ENCODE peak calls at places on chromosomes 2 and 18, in five cellular contexts. U, R, O, Z and P are unnamed samples.

GRCh38 chr2:237500681-237501424 is 13.8 kb downstream of the MLPH start:
- DNase-seq in U (peak; percentile 99), R (peak; percentile 35), O (peak; percentile 100), Z (peak; percentile 33), P (no peak)

GRCh38 chr2:64881037-64881492 is 108.1 kb upstream of the SLC1A4 start:
- DNase-seq in U (no peak), R (no peak), O (no peak), Z (no peak), P (no peak)

GRCh38 chr2:122236152-122236892 is 480.9 kb downstream of the TSN start:
- DNase-seq in U (peak; percentile 64), R (no peak), O (no peak), Z (no peak), P (no peak)

GRCh38 chr2:200345917-200346316 is 39.4 kb downstream of the SPATS2L start:
- DNase-seq in U (no peak), R (no peak), O (no peak), Z (no peak), P (no peak)

GRCh38 chr18:27007880-27008279 is 142.4 kb upstream of the AQP4 start:
- DNase-seq in U (no peak), R (no peak), O (no peak), Z (no peak), P (no peak)

GRCh38 chr2:21687589-21687988 is 563.8 kb downstream of the TDRD15 start:
- DNase-seq in U (no peak), R (no peak), O (peak; percentile 29), Z (no peak), P (no peak)

GRCh38 chr2:141766225-141766624 is 364.6 kb downstream of the LRP1B start:
- DNase-seq in U (no peak), R (no peak), O (no peak), Z (no peak), P (no peak)

GRCh38 chr18:36158261-36158867 is 28.7 kb downstream of the ELP2 start:
- DNase-seq in U (no peak), R (no peak), O (peak; percentile 94), Z (no peak), P (no peak)

GRCh38 chr2:168641636-168642035 is 160.8 kb upstream of the NOSTRIN start:
- DNase-seq in U (no peak), R (no peak), O (peak; percentile 9), Z (no peak), P (no peak)

GRCh38 chr2:160928854-160929301 is 231.3 kb upstream of the TANK start:
- DNase-seq in U (no peak), R (no peak), O (peak; percentile 31), Z (no peak), P (no peak)

GRCh38 chr2:199303814-199304213 is 153.9 kb downstream of the SATB2 start:
- DNase-seq in U (no peak), R (peak; percentile 6), O (peak; percentile 94), Z (no peak), P (no peak)

GRCh38 chr2:226800941-226801784 is 1.5 kb upstream of the IRS1 start:
- DNase-seq in U (peak; percentile 91), R (no peak), O (peak; percentile 79), Z (peak; percentile 93), P (no peak)

GRCh38 chr2:74587664-74588277 is 33.3 kb downstream of the DOK1 start:
- DNase-seq in U (peak; percentile 77), R (peak; percentile 54), O (peak; percentile 74), Z (peak; percentile 76), P (peak; percentile 78)

GRCh38 chr2:238100821-238101771 is 956 bp downstream of the ESPNL start:
- DNase-seq in U (no peak), R (no peak), O (no peak), Z (peak; percentile 4), P (no peak)

GRCh38 chr2:152611458-152612231 is 105.6 kb downstream of the PRPF40A start:
- DNase-seq in U (peak; percentile 9), R (no peak), O (peak; percentile 80), Z (peak; percentile 37), P (no peak)

GRCh38 chr2:196750291-196750923 is 49.1 kb downstream of the GTF3C3 start:
- DNase-seq in U (no peak), R (no peak), O (no peak), Z (no peak), P (no peak)

GRCh38 chr18:24862225-24862893 is 401.9 kb downstream of the HRH4 start:
- DNase-seq in U (no peak), R (peak; percentile 30), O (no peak), Z (no peak), P (no peak)

GRCh38 chr2:156110890-156111289 is 221.6 kb downstream of the NR4A2 start:
- DNase-seq in U (peak; percentile 46), R (peak; percentile 44), O (no peak), Z (peak; percentile 17), P (no peak)

GRCh38 chr2:97781981-97782380 is 68.6 kb downstream of the ZAP70 start:
- DNase-seq in U (no peak), R (no peak), O (no peak), Z (no peak), P (no peak)

GRCh38 chr2:240558229-240558885 is 569 bp upstream of the ANKMY1 start:
- DNase-seq in U (no peak), R (no peak), O (no peak), Z (peak; percentile 5), P (no peak)
- H3K4me1 ChIP-seq in U (peaks cover 24% of the 10 kb centered on the region), R (peaks cover 2% of the 10 kb centered on the region), O (peaks cover 5% of the 10 kb centered on the region), Z (peaks cover 34% of the 10 kb centered on the region), P (peaks cover 10% of the 10 kb centered on the region)

GRCh38 chr2:178615969-178616368 is 135.7 kb downstream of the PLEKHA3 start:
- DNase-seq in U (no peak), R (no peak), O (no peak), Z (no peak), P (no peak)
- H3K4me3 ChIP-seq in U (no peak overlapping the region), R (no peak overlapping the region), O (no peak overlapping the region), Z (no peak overlapping the region), P (no peak overlapping the region)

GRCh38 chr2:231326404-231326803 is 69.1 kb upstream of the B3GNT7 start:
- DNase-seq in U (no peak), R (no peak), O (no peak), Z (no peak), P (no peak)
- H3K9me3 ChIP-seq in U (no peaks in the 10 kb centered on the region), R (no peaks in the 10 kb centered on the region), O (no peaks in the 10 kb centered on the region), Z (no peaks in the 10 kb centered on the region), P (no peaks in the 10 kb centered on the region)

DNA sequence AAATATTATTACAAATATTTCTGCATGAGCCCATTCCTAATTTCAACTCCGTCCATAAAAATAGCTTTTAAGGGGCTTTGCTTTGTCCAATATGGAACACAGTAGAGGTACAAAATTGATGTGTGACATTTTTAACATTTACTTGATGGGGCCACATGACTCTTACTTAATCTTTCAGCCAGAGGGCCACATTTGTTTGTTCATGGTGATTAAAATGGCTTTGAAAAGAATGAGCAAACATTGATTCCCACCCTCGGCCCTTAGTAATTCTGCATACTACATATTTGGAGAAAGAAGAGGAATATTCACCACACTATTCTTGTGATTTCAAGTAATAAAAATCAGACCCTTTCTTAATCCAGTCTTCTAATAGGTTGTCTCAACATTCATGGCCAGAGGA is 17.5 kb downstream of the ARPC2 start:
- DNase-seq in U (no peak), R (no peak), O (no peak), Z (no peak), P (no peak)
- H3K4me1 ChIP-seq in U (peaks cover 21% of the 10 kb centered on the region), R (no peaks in the 10 kb centered on the region), O (peaks cover 5% of the 10 kb centered on the region), Z (peaks cover 21% of the 10 kb centered on the region), P (peaks cover 17% of the 10 kb centered on the region)